ENCODE peak calls at places on chromosomes 11 and 22, in six cellular contexts. X is fibroblast of the conjunctiva, V is T-cell, K is HFFc6, G is fibroblast of lung, F is right cardiac atrium. W is an unnamed sample.

GRCh38 chr11:68444566-68444965 is 16.0 kb upstream of the PPP6R3 start:
- DNase-seq in G (no peak), F (no peak), X (no peak), V (no peak), K (no peak), W (no peak)

GRCh38 chr22:36828815-36829214 is 12.0 kb upstream of the PVALB start:
- DNase-seq in G (no peak), V (no peak), K (no peak), X (no peak), F (no peak), W (no peak)

GRCh38 chr11:1760351-1761109 is 3.2 kb downstream of the CTSD start:
- DNase-seq in F (peak; percentile 95), K (peak; percentile 67), X (no peak), G (peak; percentile 54), V (no peak), W (no peak)

GRCh38 chr22:20574920-20575353 is 67.5 kb downstream of the MED15 start:
- DNase-seq in X (no peak), G (no peak), V (no peak), F (peak; percentile 54), K (no peak), W (no peak)

GRCh38 chr11:66550887-66551286 is 4.2 kb downstream of the ACTN3 start:
- DNase-seq in G (no peak), K (no peak), V (no peak), X (no peak), F (no peak), W (no peak)

GRCh38 chr11:26950260-26950719 is 43.6 kb upstream of the FIBIN start:
- DNase-seq in F (no peak), G (peak; percentile 88), V (no peak), X (peak; percentile 73), K (peak; percentile 67), W (no peak)

GRCh38 chr11:61359541-61359940 is 2.1 kb downstream of the CYB561A3 start:
- DNase-seq in G (no peak), K (no peak), F (no peak), X (no peak), V (no peak), W (no peak)

GRCh38 chr11:33819278-33819677 is 45.0 kb upstream of the FBXO3 start:
- DNase-seq in G (no peak), X (no peak), F (no peak), K (no peak), V (no peak), W (no peak)

GRCh38 chr11:101738494-101738893 is 154.7 kb upstream of the TRPC6 start:
- DNase-seq in F (no peak), X (no peak), K (no peak), G (no peak), V (no peak), W (no peak)

GRCh38 chr11:93972790-93973189 is 48.4 kb upstream of the HEPHL1 start:
- DNase-seq in F (no peak), G (no peak), X (no peak), K (no peak), V (no peak), W (no peak)

GRCh38 chr11:112057170-112057569 is 16.6 kb downstream of the PIH1D2 start:
- DNase-seq in V (no peak), X (no peak), K (no peak), G (no peak), F (no peak), W (no peak)

GRCh38 chr11:14380947-14381555 is 22.1 kb upstream of the RRAS2 start:
- DNase-seq in X (peak; percentile 29), K (peak; percentile 7), G (peak; percentile 64), F (peak; percentile 92), V (peak; percentile 47), W (peak; percentile 46)

GRCh38 chr11:64713031-64713780 is 9.8 kb downstream of the NRXN2 start:
- DNase-seq in K (no peak), F (peak; percentile 77), G (peak; percentile 41), V (no peak), X (no peak), W (no peak)

GRCh38 chr11:66467034-66467659 is 442 bp downstream of the PELI3 start:
- DNase-seq in X (no peak), V (no peak), G (peak; percentile 27), K (no peak), F (peak; percentile 80), W (no peak)

GRCh38 chr11:8267280-8267679 is 3.6 kb upstream of the LMO1 start:
- DNase-seq in K (no peak), F (no peak), X (no peak), V (no peak), G (no peak), W (no peak)

GRCh38 chr22:25739659-25740344 is 2.2 kb upstream of the MYO18B start:
- DNase-seq in G (no peak), V (no peak), F (no peak), X (no peak), K (no peak), W (no peak)

GRCh38 chr11:63595296-63595695 is 18.9 kb downstream of the PLAAT3 start:
- DNase-seq in K (no peak), X (no peak), F (no peak), G (peak; percentile 50), V (no peak), W (no peak)

GRCh38 chr11:109015283-109015682 is 350.4 kb downstream of the DDX10 start:
- DNase-seq in K (peak; percentile 61), V (no peak), X (no peak), F (no peak), G (peak; percentile 81), W (no peak)

GRCh38 chr11:36726420-36726819 is 128.4 kb upstream of the RAG2 start:
- DNase-seq in V (no peak), F (no peak), X (no peak), K (no peak), G (no peak), W (no peak)

GRCh38 chr11:70624598-70624993 is 226.3 kb downstream of the CTTN start:
- DNase-seq in K (no peak), X (no peak), G (no peak), V (no peak), F (no peak), W (no peak)

GRCh38 chr11:46438211-46438610 is 46.6 kb upstream of the CHRM4 start:
- DNase-seq in V (no peak), G (no peak), X (no peak), K (no peak), F (no peak), W (no peak)

GRCh38 chr11:118910309-118911112 is 15.2 kb downstream of the BCL9L start:
- DNase-seq in F (peak; percentile 93), G (peak; percentile 95), X (no peak), K (peak; percentile 96), V (peak; percentile 54), W (peak; percentile 37)

GRCh38 chr11:94933225-94934130 is 39.9 kb downstream of the CWC15 start:
- DNase-seq in F (no peak), V (no peak), X (peak; percentile 96), G (peak; percentile 98), K (peak; percentile 99), W (no peak)

GRCh38 chr11:71311176-71311925 is 59.0 kb upstream of the SHANK2 start:
- DNase-seq in F (no peak), K (no peak), G (no peak), V (no peak), X (no peak), W (no peak)

GRCh38 chr11:102269927-102270326 is 47.4 kb upstream of the BIRC3 start:
- DNase-seq in V (no peak), F (no peak), G (peak; percentile 74), K (peak; percentile 73), X (no peak), W (no peak)

GRCh38 chr11:57427692-57428082 is 766 bp upstream of the SLC43A3 start:
- DNase-seq in G (peak; percentile 74), X (peak; percentile 84), F (peak; percentile 86), K (no peak), V (no peak), W (no peak)

GRCh38 chr11:65013130-65013691 is 749 bp upstream of the ARL2 start:
- DNase-seq in X (peak; percentile 80), K (peak; percentile 80), G (peak; percentile 81), F (peak; percentile 97), V (no peak), W (peak; percentile 87)